ENCODE peak calls at places on chromosomes 12 and 14, in five cellular contexts. X is HFFc6, R is bronchial epithelial cell, V is GM20000, T is Calu3. N is an unnamed sample.

GRCh38 chr12:123971770-123972447 is 722 bp downstream of the CCDC92 start:
- DNase-seq in R (peak; percentile 68), T (peak; percentile 58), V (peak; percentile 30), X (peak; percentile 38), N (peak; percentile 49)

GRCh38 chr14:55127491-55127951 is 1.5 kb upstream of the LGALS3 start:
- DNase-seq in V (no peak), R (peak; percentile 62), T (peak; percentile 63), X (peak; percentile 92), N (no peak)

GRCh38 chr14:51963164-51963733 is 26.1 kb upstream of the RTRAF start:
- DNase-seq in V (no peak), X (no peak), T (no peak), R (no peak), N (no peak)

GRCh38 chr14:29222671-29223268 is 456.2 kb downstream of the FOXG1 start:
- DNase-seq in V (no peak), R (peak; percentile 48), X (peak; percentile 69), T (peak; percentile 7), N (no peak)

GRCh38 chr12:19491863-19492262 is 52.6 kb downstream of the AEBP2 start:
- DNase-seq in R (no peak), T (no peak), V (no peak), X (peak; percentile 52), N (no peak)

GRCh38 chr12:67726868-67727267 is 78.3 kb downstream of the DYRK2 start:
- DNase-seq in X (no peak), V (no peak), R (peak; percentile 33), T (no peak), N (no peak)

GRCh38 chr12:129607293-129607692 is 296.5 kb downstream of the TMEM132D start:
- DNase-seq in T (no peak), R (no peak), V (no peak), X (no peak), N (no peak)

GRCh38 chr14:105495990-105496830 is 5.2 kb downstream of the TEDC1 start:
- DNase-seq in T (no peak), X (no peak), R (no peak), V (no peak), N (no peak)

GRCh38 chr12:28027947-28028724 is 55.6 kb upstream of the PTHLH start:
- DNase-seq in V (no peak), R (peak; percentile 40), X (no peak), T (no peak), N (no peak)

GRCh38 chr14:20177433-20177974 is 13.2 kb upstream of the OR11G2 start:
- DNase-seq in V (no peak), X (no peak), R (no peak), T (no peak), N (no peak)

GRCh38 chr12:51131745-51132521 is 41.0 kb downstream of the TFCP2 start:
- DNase-seq in V (no peak), T (no peak), X (no peak), R (no peak), N (no peak)

GRCh38 chr14:34484726-34485125 is 22.7 kb upstream of the SPTSSA start:
- DNase-seq in V (no peak), T (no peak), R (no peak), X (no peak), N (no peak)

GRCh38 chr12:4012977-4013968 is 140.1 kb upstream of the PARP11 start:
- DNase-seq in R (no peak), V (no peak), T (no peak), X (no peak), N (no peak)

GRCh38 chr12:131454418-131455217 is 256.3 kb upstream of the SFSWAP start:
- DNase-seq in T (peak; percentile 84), R (no peak), X (no peak), V (peak; percentile 82), N (no peak)

GRCh38 chr12:104877107-104877705 is 80.9 kb downstream of the SLC41A2 start:
- DNase-seq in X (peak; percentile 39), V (no peak), T (peak; percentile 46), R (peak; percentile 30), N (no peak)

GRCh38 chr12:95611676-95612309 is 60.5 kb upstream of the USP44 start:
- DNase-seq in T (peak; percentile 29), V (no peak), R (peak; percentile 76), X (no peak), N (no peak)

GRCh38 chr12:104702565-104703139 is 245.9 kb downstream of the CHST11 start:
- DNase-seq in V (no peak), X (peak; percentile 54), R (no peak), T (no peak), N (no peak)

DNA sequence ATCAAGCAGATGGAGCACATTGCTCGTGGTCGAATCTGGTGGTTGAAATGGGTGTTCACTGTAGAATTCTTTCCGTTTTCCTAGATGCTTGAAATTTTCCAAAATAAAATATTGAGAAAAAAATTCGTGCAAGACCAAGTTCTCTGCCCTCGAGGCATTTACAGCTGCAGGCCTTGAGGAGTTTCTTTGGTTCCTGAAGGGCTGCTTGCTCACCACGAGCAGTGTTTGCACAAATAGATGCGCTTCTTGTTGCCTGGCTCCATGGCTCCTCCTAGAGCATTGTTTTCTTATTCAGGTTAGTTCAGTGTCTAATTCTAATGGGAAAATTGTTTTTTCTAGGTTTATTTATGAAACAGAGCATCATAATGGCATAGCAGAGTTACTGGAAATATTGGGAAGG is 74.5 kb upstream of the DYNC1H1 start:
- DNase-seq in T (no peak), X (peak; percentile 11), R (no peak), V (peak; percentile 2), N (no peak)
- TF ChIP-seq CTCF in T (no peak), X (no peak), R (no peak), V (no peak), N (no peak)

DNA sequence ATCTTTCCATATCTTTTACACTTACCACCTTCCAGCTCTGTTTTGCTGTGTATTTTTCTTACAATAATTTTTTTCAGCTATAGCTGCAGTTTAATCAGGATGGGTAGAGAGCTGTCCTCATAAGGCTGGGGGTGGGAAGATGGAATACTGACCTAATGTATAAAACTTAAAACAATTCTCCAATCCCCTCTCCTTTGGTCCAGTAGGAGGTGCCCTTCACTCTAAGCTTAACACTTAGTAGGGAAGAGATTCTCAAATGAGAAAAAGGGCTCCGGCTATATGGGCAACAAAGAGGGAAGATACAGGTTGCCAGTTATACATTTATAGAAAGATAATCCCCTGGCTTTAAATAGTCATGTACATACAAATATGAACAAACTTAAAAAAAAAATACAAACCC is 2.8 kb downstream of the ORMDL2 start:
- DNase-seq in T (no peak), X (no peak), V (no peak), R (no peak), N (no peak)
- TF ChIP-seq CTCF in T (no peak), X (peak; percentile 64), V (no peak), R (peak; percentile 14), N (no peak)

GRCh38 chr12:57368349-57369095 is 62.3 kb downstream of the R3HDM2 start:
- DNase-seq in T (peak; percentile 8), X (no peak), V (no peak), R (no peak), N (no peak)
- TF ChIP-seq CTCF in T (no peak), X (no peak), V (no peak), R (no peak), N (no peak)

DNA sequence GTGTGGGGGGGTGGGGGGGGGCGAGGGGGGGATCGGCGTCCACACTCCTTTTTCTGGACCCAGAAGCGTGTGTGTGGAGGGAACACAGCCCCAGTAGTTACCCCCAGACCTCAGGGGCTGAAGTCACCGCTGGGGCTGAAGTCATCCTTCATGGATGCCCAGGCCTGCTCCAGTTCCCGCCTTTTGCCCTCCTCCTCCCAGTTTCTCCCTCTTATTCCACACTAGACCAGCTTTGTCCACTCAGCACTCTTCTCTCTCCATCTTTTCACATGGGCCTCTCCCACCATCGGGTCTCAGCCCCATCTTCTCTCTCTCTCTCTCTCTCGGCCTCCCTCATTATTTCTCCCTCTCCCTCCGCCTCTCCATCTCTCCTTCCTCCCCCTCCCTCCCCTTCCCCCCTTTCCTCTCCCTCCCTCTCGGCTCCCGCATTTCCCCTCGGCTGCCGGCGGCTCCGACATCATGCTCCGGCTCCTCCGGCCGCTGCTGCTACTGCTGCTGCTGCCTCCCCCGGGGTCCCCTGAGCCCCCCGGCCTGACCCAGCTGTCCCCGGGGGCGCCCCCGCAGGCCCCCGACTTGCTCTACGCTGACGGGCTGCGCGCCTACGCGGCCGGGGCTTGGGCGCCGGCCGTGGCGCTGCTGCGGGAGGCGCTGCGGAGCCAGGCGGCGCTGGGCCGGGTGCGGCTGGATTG is at the start of gene P3H3:
- DNase-seq in R (peak; percentile 19), T (no peak), V (no peak), X (peak; percentile 53), N (no peak)
- TF ChIP-seq CTCF in R (no peak), T (no peak), V (no peak), X (peak; percentile 8), N (no peak)

GRCh38 chr12:132736378-132736777 is 25.3 kb downstream of the ANKLE2 start:
- DNase-seq in X (no peak), R (no peak), T (no peak), V (no peak), N (no peak)

GRCh38 chr12:132734206-132734605 is 23.6 kb downstream of the PGAM5 start:
- DNase-seq in X (no peak), R (no peak), T (no peak), V (no peak), N (no peak)

GRCh38 chr12:132735496-132735895 is 24.9 kb downstream of the PGAM5 start:
- DNase-seq in T (no peak), V (no peak), R (no peak), X (no peak), N (no peak)

GRCh38 chr12:132739600-132740312 is 21.9 kb downstream of the ANKLE2 start:
- DNase-seq in X (no peak), T (no peak), R (no peak), V (no peak), N (no peak)

DNA sequence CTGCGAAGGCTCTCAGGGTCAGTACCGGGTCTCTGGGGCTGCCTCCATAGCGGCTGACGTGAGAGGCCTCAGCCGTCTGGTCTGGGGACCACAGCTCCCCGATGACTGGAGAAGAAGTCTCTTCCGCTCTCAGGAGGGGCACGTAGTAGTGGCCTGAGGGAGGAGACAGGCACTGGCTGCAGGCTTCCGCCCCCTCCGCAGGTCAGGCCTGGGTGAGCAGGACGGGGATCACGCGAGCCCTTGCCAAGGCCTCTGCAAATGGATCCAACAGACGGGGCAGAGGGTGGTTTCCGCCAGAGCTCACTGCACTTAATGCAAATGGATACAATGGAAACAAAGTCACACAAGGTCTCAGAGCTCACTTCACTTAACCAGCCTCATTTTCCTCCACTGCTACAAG is 24.7 kb downstream of the ANKLE2 start:
- DNase-seq in T (no peak), R (no peak), X (no peak), V (no peak), N (no peak)
- TF ChIP-seq CTCF in T (no peak), R (no peak), X (no peak), V (no peak), N (no peak)

DNA sequence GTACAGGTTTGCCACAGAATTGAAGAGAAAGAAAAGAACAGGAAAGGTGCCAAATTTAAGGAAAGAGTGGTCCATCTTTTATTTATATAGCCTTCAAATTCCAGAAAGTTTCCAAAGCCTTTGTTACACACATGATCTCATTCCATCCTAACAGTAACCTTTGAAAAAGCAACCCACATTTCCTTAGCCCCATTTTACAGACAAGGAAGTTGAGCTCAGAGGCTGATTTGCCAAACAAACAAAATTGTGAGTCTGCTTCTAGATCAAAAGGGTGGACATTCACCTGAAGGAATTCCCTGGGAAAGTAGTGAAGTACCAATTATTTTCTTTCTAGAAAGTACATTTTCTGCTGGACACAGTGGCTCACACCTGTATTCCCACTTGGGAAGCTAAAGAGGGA is 32.0 kb downstream of the KICS2 start:
- DNase-seq in R (no peak), T (no peak), X (no peak), V (no peak), N (no peak)
- TF ChIP-seq CTCF in R (no peak), T (no peak), X (no peak), V (no peak), N (no peak)

N was measured in activated B cell treated with CpG ODN at 0.5 μM for 24 hours.